ENCODE peak calls at places on chromosome 3, in ten cellular contexts. H is AG08396; W is H9; J is T-helper 2 cell; M is right cardiac atrium; D is HEK293T; L is bronchial epithelial cell; Q is effector memory CD8-positive, alpha-beta T cell; Z is NCI-H1436; E is astrocyte of the spinal cord. S is an unnamed sample.

GRCh38 chr3:52109556-52110380 is 44.5 kb downstream of the POC1A start:
- DNase-seq in Z (no peak), J (no peak), W (no peak), M (peak; percentile 47), L (no peak), D (no peak), E (peak; percentile 45), Q (no peak), H (no peak), S (no peak)

GRCh38 chr3:46930945-46931403 is 45.6 kb downstream of the CCDC12 start:
- DNase-seq in W (no peak), D (no peak), M (no peak), J (no peak), H (no peak), L (no peak), Z (no peak), E (no peak), Q (no peak), S (no peak)

GRCh38 chr3:16807441-16807840 is 77.3 kb upstream of the PLCL2 start:
- DNase-seq in Q (no peak), W (no peak), J (no peak), H (no peak), M (no peak), E (no peak), D (no peak), L (no peak), Z (no peak), S (no peak)

GRCh38 chr3:31533169-31533870 is 595 bp downstream of the STT3B start:
- DNase-seq in H (peak; percentile 58), Q (peak; percentile 52), L (peak; percentile 15), W (peak; percentile 40), E (peak; percentile 22), J (peak; percentile 51), D (peak; percentile 19), M (peak; percentile 85), Z (no peak), S (peak; percentile 42)

GRCh38 chr3:127358641-127359040 is 70.8 kb upstream of the PRR20G start:
- DNase-seq in D (no peak), E (no peak), M (no peak), Z (no peak), H (no peak), L (no peak), W (no peak), J (no peak), Q (no peak), S (no peak)

GRCh38 chr3:27194494-27194893 is 174.7 kb downstream of the NEK10 start:
- DNase-seq in W (no peak), J (no peak), M (no peak), H (no peak), L (no peak), Q (no peak), Z (no peak), D (no peak), E (peak; percentile 31), S (no peak)

GRCh38 chr3:128301186-128302023 is 148.1 kb downstream of the EEFSEC start:
- DNase-seq in J (no peak), Z (no peak), D (no peak), Q (no peak), M (no peak), L (no peak), E (no peak), H (no peak), W (peak; percentile 15), S (no peak)

GRCh38 chr3:174099724-174100123 is 702.2 kb downstream of the NLGN1 start:
- DNase-seq in M (no peak), D (no peak), L (no peak), Z (no peak), E (no peak), J (no peak), H (no peak), W (no peak), Q (no peak), S (no peak)

GRCh38 chr3:128083980-128084674 is 31.9 kb downstream of the SEC61A1 start:
- DNase-seq in J (no peak), W (no peak), M (no peak), D (no peak), Q (no peak), H (peak; percentile 62), E (peak; percentile 49), Z (no peak), L (no peak), S (no peak)

GRCh38 chr3:191987951-191988350 is 527.0 kb downstream of the PYDC2 start:
- DNase-seq in Q (no peak), W (no peak), J (no peak), D (no peak), E (peak; percentile 44), Z (no peak), H (no peak), L (no peak), M (no peak), S (no peak)

GRCh38 chr3:72847282-72847681 is 963 bp downstream of the SHQ1 start:
- DNase-seq in H (no peak), M (no peak), L (no peak), Q (no peak), E (no peak), Z (no peak), J (no peak), D (no peak), W (no peak), S (no peak)

GRCh38 chr3:24683511-24684384 is 189.1 kb upstream of the THRB start:
- DNase-seq in M (no peak), Z (peak; percentile 19), E (peak; percentile 66), D (peak; percentile 47), Q (no peak), J (no peak), W (no peak), H (peak; percentile 48), L (peak; percentile 62), S (no peak)